ENCODE peak calls at places on chromosome X, in eight cellular contexts. One of them, this sample, is unnamed.

GRCh38 chrX:153727108-153727931 is 2.7 kb downstream of the ABCD1 start:
- DNase-seq in hepatic stellate cell: no peak
- DNase-seq in memory B cell: no peak
- DNase-seq in HuH-7: no peak
- DNase-seq in non-pigmented ciliary epithelial cell: no peak
- DNase-seq in COR-L47: peak
- DNase-seq in CMK: no peak
- DNase-seq in SK-N-SH: no peak
- DNase-seq in this sample: no peak

GRCh38 chrX:20252392-20253231 is 14.1 kb downstream of the RPS6KA3 start:
- DNase-seq in SK-N-SH: peak
- DNase-seq in HuH-7: no peak
- DNase-seq in COR-L47: peak
- DNase-seq in memory B cell: peak
- DNase-seq in CMK: no peak
- DNase-seq in non-pigmented ciliary epithelial cell: no peak
- DNase-seq in hepatic stellate cell: peak
- DNase-seq in this sample: no peak

GRCh38 chrX:77276742-77277141 is 170.4 kb upstream of the FGF16 start:
- DNase-seq in CMK: no peak
- DNase-seq in hepatic stellate cell: no peak
- DNase-seq in memory B cell: no peak
- DNase-seq in HuH-7: no peak
- DNase-seq in COR-L47: no peak
- DNase-seq in non-pigmented ciliary epithelial cell: no peak
- DNase-seq in SK-N-SH: no peak
- DNase-seq in this sample: no peak

GRCh38 chrX:39688576-39689373 is 409.0 kb downstream of the BCOR start:
- DNase-seq in CMK: peak
- DNase-seq in hepatic stellate cell: peak
- DNase-seq in SK-N-SH: peak
- DNase-seq in HuH-7: no peak
- DNase-seq in memory B cell: no peak
- DNase-seq in COR-L47: peak
- DNase-seq in non-pigmented ciliary epithelial cell: no peak
- DNase-seq in this sample: no peak

GRCh38 chrX:15903186-15903681 is 48.6 kb upstream of the AP1S2 start:
- DNase-seq in non-pigmented ciliary epithelial cell: no peak
- DNase-seq in CMK: no peak
- DNase-seq in hepatic stellate cell: no peak
- DNase-seq in SK-N-SH: no peak
- DNase-seq in COR-L47: no peak
- DNase-seq in HuH-7: no peak
- DNase-seq in memory B cell: peak
- DNase-seq in this sample: no peak

GRCh38 chrX:140123446-140123845 is 158.1 kb upstream of the CXorf66 start:
- DNase-seq in HuH-7: no peak
- DNase-seq in CMK: no peak
- DNase-seq in memory B cell: no peak
- DNase-seq in non-pigmented ciliary epithelial cell: no peak
- DNase-seq in hepatic stellate cell: no peak
- DNase-seq in COR-L47: no peak
- DNase-seq in SK-N-SH: no peak
- DNase-seq in this sample: no peak

GRCh38 chrX:147550217-147550616 is 361.5 kb upstream of the FMR1 start:
- DNase-seq in memory B cell: no peak
- DNase-seq in hepatic stellate cell: no peak
- DNase-seq in non-pigmented ciliary epithelial cell: no peak
- DNase-seq in COR-L47: no peak
- DNase-seq in CMK: no peak
- DNase-seq in SK-N-SH: peak
- DNase-seq in HuH-7: peak
- DNase-seq in this sample: no peak

GRCh38 chrX:20071511-20072079 is 45.1 kb downstream of the MAP7D2 start:
- DNase-seq in CMK: no peak
- DNase-seq in HuH-7: no peak
- DNase-seq in hepatic stellate cell: no peak
- DNase-seq in memory B cell: no peak
- DNase-seq in non-pigmented ciliary epithelial cell: no peak
- DNase-seq in SK-N-SH: no peak
- DNase-seq in COR-L47: no peak
- DNase-seq in this sample: no peak

GRCh38 chrX:87409113-87409841 is 108.3 kb upstream of the KLHL4 start:
- DNase-seq in non-pigmented ciliary epithelial cell: peak
- DNase-seq in HuH-7: no peak
- DNase-seq in COR-L47: no peak
- DNase-seq in hepatic stellate cell: no peak
- DNase-seq in SK-N-SH: no peak
- DNase-seq in memory B cell: no peak
- DNase-seq in CMK: no peak
- DNase-seq in this sample: no peak

GRCh38 chrX:48493890-48494364 is 14.9 kb upstream of the PORCN start:
- DNase-seq in non-pigmented ciliary epithelial cell: no peak
- DNase-seq in memory B cell: no peak
- DNase-seq in HuH-7: peak
- DNase-seq in SK-N-SH: no peak
- DNase-seq in CMK: no peak
- DNase-seq in COR-L47: no peak
- DNase-seq in hepatic stellate cell: no peak
- DNase-seq in this sample: no peak

GRCh38 chrX:122512561-122513072 is 671.5 kb upstream of the GRIA3 start:
- DNase-seq in SK-N-SH: no peak
- DNase-seq in non-pigmented ciliary epithelial cell: peak
- DNase-seq in CMK: no peak
- DNase-seq in hepatic stellate cell: no peak
- DNase-seq in HuH-7: no peak
- DNase-seq in COR-L47: no peak
- DNase-seq in memory B cell: no peak
- DNase-seq in this sample: no peak

GRCh38 chrX:53281321-53281822 is at the start of gene IQSEC2:
- DNase-seq in hepatic stellate cell: peak
- DNase-seq in memory B cell: no peak
- DNase-seq in CMK: no peak
- DNase-seq in HuH-7: no peak
- DNase-seq in COR-L47: peak
- DNase-seq in non-pigmented ciliary epithelial cell: no peak
- DNase-seq in SK-N-SH: no peak
- DNase-seq in this sample: peak

GRCh38 chrX:15849555-15849954 is 5.1 kb downstream of the AP1S2 start:
- DNase-seq in CMK: no peak
- DNase-seq in SK-N-SH: peak
- DNase-seq in hepatic stellate cell: no peak
- DNase-seq in non-pigmented ciliary epithelial cell: no peak
- DNase-seq in HuH-7: peak
- DNase-seq in COR-L47: no peak
- DNase-seq in memory B cell: no peak
- DNase-seq in this sample: no peak

GRCh38 chrX:143306991-143307965 is 210.0 kb downstream of the SPANXN3 start:
- DNase-seq in SK-N-SH: no peak
- DNase-seq in memory B cell: no peak
- DNase-seq in COR-L47: peak
- DNase-seq in hepatic stellate cell: no peak
- DNase-seq in CMK: no peak
- DNase-seq in HuH-7: no peak
- DNase-seq in non-pigmented ciliary epithelial cell: no peak
- DNase-seq in this sample: no peak

GRCh38 chrX:153549231-153549630 is 31.8 kb downstream of the ATP2B3 start:
- DNase-seq in SK-N-SH: no peak
- DNase-seq in memory B cell: no peak
- DNase-seq in COR-L47: no peak
- DNase-seq in HuH-7: no peak
- DNase-seq in CMK: no peak
- DNase-seq in non-pigmented ciliary epithelial cell: no peak
- DNase-seq in hepatic stellate cell: no peak
- DNase-seq in this sample: no peak

GRCh38 chrX:26262121-26262523 is 46.2 kb downstream of the MAGEB5 start:
- DNase-seq in CMK: no peak
- DNase-seq in non-pigmented ciliary epithelial cell: peak
- DNase-seq in SK-N-SH: no peak
- DNase-seq in memory B cell: no peak
- DNase-seq in COR-L47: no peak
- DNase-seq in HuH-7: no peak
- DNase-seq in hepatic stellate cell: no peak
- DNase-seq in this sample: no peak

GRCh38 chrX:131724292-131724691 is 180.4 kb downstream of the OR13H1 start:
- DNase-seq in SK-N-SH: no peak
- DNase-seq in non-pigmented ciliary epithelial cell: no peak
- DNase-seq in COR-L47: no peak
- DNase-seq in CMK: no peak
- DNase-seq in memory B cell: no peak
- DNase-seq in hepatic stellate cell: no peak
- DNase-seq in HuH-7: no peak
- DNase-seq in this sample: no peak

GRCh38 chrX:150587585-150588503 is 19.4 kb downstream of the MTM1 start:
- DNase-seq in HuH-7: no peak
- DNase-seq in non-pigmented ciliary epithelial cell: no peak
- DNase-seq in CMK: no peak
- DNase-seq in hepatic stellate cell: no peak
- DNase-seq in memory B cell: peak
- DNase-seq in SK-N-SH: peak
- DNase-seq in COR-L47: no peak
- DNase-seq in this sample: no peak

GRCh38 chrX:45889471-45889870 is 655.8 kb downstream of the ZNF674 start:
- DNase-seq in SK-N-SH: no peak
- DNase-seq in HuH-7: no peak
- DNase-seq in non-pigmented ciliary epithelial cell: peak
- DNase-seq in CMK: no peak
- DNase-seq in hepatic stellate cell: no peak
- DNase-seq in memory B cell: no peak
- DNase-seq in COR-L47: no peak
- DNase-seq in this sample: peak

GRCh38 chrX:69231903-69232302 is 66.7 kb upstream of the PJA1 start:
- DNase-seq in SK-N-SH: no peak
- DNase-seq in HuH-7: no peak
- DNase-seq in CMK: no peak
- DNase-seq in memory B cell: no peak
- DNase-seq in hepatic stellate cell: no peak
- DNase-seq in non-pigmented ciliary epithelial cell: no peak
- DNase-seq in COR-L47: no peak
- DNase-seq in this sample: no peak

GRCh38 chrX:70444326-70445196 is at the start of gene DLG3:
- DNase-seq in non-pigmented ciliary epithelial cell: no peak
- DNase-seq in CMK: no peak
- DNase-seq in SK-N-SH: peak
- DNase-seq in memory B cell: no peak
- DNase-seq in HuH-7: no peak
- DNase-seq in hepatic stellate cell: peak
- DNase-seq in COR-L47: no peak
- DNase-seq in this sample: no peak

GRCh38 chrX:41759817-41760216 is 35.8 kb downstream of the GPR82 start:
- DNase-seq in HuH-7: no peak
- DNase-seq in CMK: no peak
- DNase-seq in SK-N-SH: peak
- DNase-seq in COR-L47: no peak
- DNase-seq in memory B cell: peak
- DNase-seq in non-pigmented ciliary epithelial cell: no peak
- DNase-seq in hepatic stellate cell: peak
- DNase-seq in this sample: no peak

GRCh38 chrX:2325076-2325784 is 175.5 kb downstream of the DHRSX start:
- DNase-seq in HuH-7: no peak
- DNase-seq in CMK: no peak
- DNase-seq in memory B cell: peak
- DNase-seq in COR-L47: no peak
- DNase-seq in SK-N-SH: peak
- DNase-seq in non-pigmented ciliary epithelial cell: peak
- DNase-seq in hepatic stellate cell: peak
- DNase-seq in this sample: peak

This sample was measured in AG09319.